ENCODE peak calls at places on chromosomes 16 and 17, in seven cellular contexts. U is stomach, E is mucosa of descending colon, I is fibroblast of villous mesenchyme, A is BE2C, D is WTC11, J is left ventricle myocardium inferior. P is an unnamed sample.
A peak's percentile ranks its signal among the peaks of the same experiment; 100 is the strongest.

GRCh38 chr16:47848481-47849109 is 307.2 kb downstream of the ABCC12 start:
- DNase-seq in U (no peak), E (no peak), J (no peak), D (no peak), I (no peak), A (no peak), P (no peak)

GRCh38 chr16:10578474-10579316 is 1.7 kb downstream of the EMP2 start:
- DNase-seq in E (peak; percentile 79), U (peak; percentile 39), D (no peak), A (no peak), I (no peak), J (peak; percentile 49), P (no peak)

GRCh38 chr17:20944014-20944905 is 98.6 kb downstream of the USP22 start:
- DNase-seq in U (peak; percentile 86), I (no peak), J (no peak), E (peak; percentile 76), A (no peak), D (peak; percentile 68), P (peak; percentile 49)

GRCh38 chr16:84881702-84882521 is 62.1 kb downstream of the CRISPLD2 start:
- DNase-seq in U (no peak), E (no peak), J (no peak), A (peak; percentile 34), D (no peak), I (peak; percentile 93), P (no peak)

GRCh38 chr16:11007714-11008240 is 63.4 kb downstream of the CLEC16A start:
- DNase-seq in U (no peak), J (no peak), D (no peak), E (no peak), A (no peak), I (no peak), P (no peak)

GRCh38 chr17:46916211-46916610 is 6.7 kb upstream of the GOSR2 start:
- DNase-seq in D (no peak), I (peak; percentile 43), U (no peak), E (no peak), A (no peak), J (no peak), P (no peak)

GRCh38 chr16:23640959-23641765 is at the start of the genes DCTN5 and PALB2:
- DNase-seq in A (peak; percentile 95), U (peak; percentile 94), J (peak; percentile 93), I (peak; percentile 94), E (peak; percentile 93), D (peak; percentile 91), P (peak; percentile 97)

GRCh38 chr17:34252138-34252889 is 2.8 kb upstream of the CCL2 start:
- DNase-seq in J (peak; percentile 98), U (peak; percentile 75), I (peak; percentile 87), A (peak; percentile 24), E (peak; percentile 78), D (peak; percentile 23), P (peak; percentile 57)

GRCh38 chr17:71494045-71494444 is 626.8 kb upstream of the SOX9 start:
- DNase-seq in J (no peak), I (no peak), A (no peak), D (no peak), E (no peak), U (no peak), P (no peak)

GRCh38 chr16:47644166-47644565 is 183.0 kb downstream of the PHKB start:
- DNase-seq in J (no peak), D (no peak), E (no peak), I (peak; percentile 68), A (no peak), U (peak; percentile 28), P (no peak)

GRCh38 chr17:56171186-56171959 is 18.1 kb downstream of the ANKFN1 start:
- DNase-seq in J (no peak), A (no peak), I (peak; percentile 13), E (no peak), D (no peak), U (no peak), P (no peak)

GRCh38 chr16:32116080-32116479 is 137.0 kb upstream of the TP53TG3D start:
- DNase-seq in A (peak; percentile 7), U (no peak), E (no peak), I (no peak), D (no peak), J (peak; percentile 7), P (no peak)

GRCh38 chr17:76199466-76199865 is 40.8 kb downstream of the RNF157 start:
- DNase-seq in D (no peak), U (no peak), E (no peak), J (no peak), I (no peak), A (no peak), P (no peak)

GRCh38 chr16:57253410-57253927 is 8.4 kb downstream of the ARL2BP start:
- DNase-seq in J (no peak), U (peak; percentile 13), I (no peak), A (no peak), E (no peak), D (no peak), P (no peak)

GRCh38 chr17:51052235-51052634 is 68.4 kb downstream of the SPAG9 start:
- DNase-seq in E (no peak), D (no peak), J (no peak), I (no peak), U (no peak), A (no peak), P (no peak)

GRCh38 chr17:48841395-48841831 is 10.6 kb downstream of the CALCOCO2 start:
- DNase-seq in I (peak; percentile 88), J (no peak), A (no peak), D (no peak), E (no peak), U (no peak), P (peak; percentile 86)

GRCh38 chr17:39175695-39176093 is 9.7 kb upstream of the ARL5C start:
- DNase-seq in A (no peak), U (no peak), J (no peak), E (no peak), I (no peak), D (no peak), P (no peak)

GRCh38 chr16:85254921-85255320 is 142.6 kb upstream of the CIBAR2 start:
- DNase-seq in I (no peak), J (no peak), A (no peak), D (no peak), U (no peak), E (no peak), P (no peak)

GRCh38 chr16:53968454-53968853 is 264.5 kb downstream of the FTO start:
- DNase-seq in I (no peak), D (no peak), J (no peak), A (no peak), E (no peak), U (no peak), P (no peak)

GRCh38 chr17:32927724-32928526 is at the start of gene TMEM98:
- DNase-seq in A (peak; percentile 12), E (peak; percentile 70), D (peak; percentile 43), J (peak; percentile 20), U (peak; percentile 43), I (no peak), P (no peak)

GRCh38 chr16:71504901-71505300 is 15.8 kb upstream of the ZNF19 start:
- DNase-seq in A (no peak), U (no peak), E (no peak), J (no peak), D (no peak), I (no peak), P (no peak)

GRCh38 chr16:71498031-71498430 is 8.9 kb upstream of the ZNF19 start:
- DNase-seq in D (no peak), A (no peak), J (no peak), E (no peak), I (no peak), U (no peak), P (no peak)

GRCh38 chr16:71500964-71501363 is 11.8 kb upstream of the ZNF19 start:
- DNase-seq in U (no peak), D (no peak), J (no peak), E (no peak), I (no peak), A (no peak), P (no peak)

GRCh38 chr16:71501562-71501961 is 12.4 kb upstream of the ZNF19 start:
- DNase-seq in A (no peak), D (no peak), E (no peak), J (no peak), U (no peak), I (no peak), P (peak; percentile 37)

DNA sequence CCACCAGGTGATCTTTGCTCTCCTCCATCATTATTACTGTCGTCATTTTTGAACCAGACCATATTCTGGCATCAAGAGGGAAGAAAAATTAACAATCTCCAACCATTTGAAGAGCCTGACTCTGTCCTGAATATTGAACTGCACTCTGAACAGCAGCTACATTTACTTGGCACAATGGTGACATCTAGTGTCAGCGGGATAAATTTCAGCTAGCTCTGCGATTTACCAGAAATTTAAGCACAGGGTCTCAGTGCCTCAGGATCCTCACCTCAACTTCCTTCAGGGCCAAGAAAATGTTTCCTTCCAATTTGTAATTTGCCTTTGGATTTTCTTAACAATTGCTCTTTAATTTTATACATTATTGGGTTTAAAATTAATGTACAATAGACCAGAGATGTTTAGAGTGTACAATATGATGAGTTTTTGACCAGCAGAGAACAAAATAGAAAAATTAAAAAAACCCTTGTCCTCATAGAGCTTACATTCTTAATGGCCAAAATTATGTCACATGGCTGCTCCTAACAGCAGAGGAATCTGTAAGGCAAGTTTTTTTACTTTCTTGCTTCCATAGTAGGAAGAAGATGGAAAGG is 10.7 kb upstream of the ZNF19 start:
- DNase-seq in U (no peak), E (no peak), I (peak; percentile 73), A (peak; percentile 44), D (peak; percentile 44), J (no peak), P (peak; percentile 80)
- TF ChIP-seq CTCF in U (peak; percentile 60), E (peak; percentile 35), I (peak; percentile 74), A (peak; percentile 75), D (peak; percentile 34), J (peak; percentile 75), P (peak; percentile 72)

DNA sequence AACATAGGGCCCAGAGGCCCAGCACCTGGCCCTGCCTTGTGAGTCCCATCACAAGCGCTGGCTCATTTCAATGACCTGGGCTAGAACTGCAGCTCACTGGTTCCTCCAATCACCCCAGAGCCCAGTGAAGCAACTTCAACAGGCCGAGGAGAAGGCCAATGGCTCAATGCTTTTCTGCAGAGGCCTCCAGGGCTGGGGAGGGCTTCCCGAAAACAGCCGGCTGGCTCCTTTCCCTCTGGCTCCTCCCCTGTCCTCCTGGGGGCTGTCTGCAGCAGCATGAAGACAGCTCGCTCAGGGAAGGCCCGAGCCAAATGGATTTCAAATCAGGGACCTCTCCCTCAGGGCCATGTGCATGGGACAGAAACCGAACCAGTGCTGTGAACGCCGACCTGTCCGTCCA is 121.6 kb downstream of the ZNF423 start:
- DNase-seq in A (no peak), D (no peak), E (no peak), U (no peak), I (no peak), J (peak; percentile 58), P (no peak)
- TF ChIP-seq CTCF in A (no peak), D (no peak), E (no peak), U (no peak), I (no peak), J (no peak), P (no peak)

DNA sequence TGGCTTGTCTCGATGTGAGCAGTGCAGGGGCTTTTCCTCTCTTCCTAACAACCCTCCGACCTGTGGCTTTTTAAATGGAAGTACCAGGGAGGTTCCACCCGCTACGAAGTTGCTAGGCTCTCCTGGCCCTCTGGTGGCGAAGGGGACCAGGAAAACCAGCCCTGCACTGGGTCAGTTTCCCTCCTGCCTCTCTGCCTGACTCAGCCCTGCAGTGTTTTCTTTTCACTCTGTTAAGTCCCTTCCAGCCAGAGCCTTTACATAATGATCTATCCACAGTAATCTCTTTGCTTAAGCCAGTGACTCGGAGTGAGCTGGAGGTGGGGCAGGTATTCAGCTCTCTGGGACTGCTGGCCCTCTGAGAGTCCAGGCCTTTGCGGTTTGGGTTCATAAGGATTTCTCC is 331.3 kb upstream of the EEF2KMT start:
- DNase-seq in U (no peak), E (peak; percentile 58), A (peak; percentile 21), J (no peak), I (no peak), D (peak; percentile 55), P (peak; percentile 8)
- TF ChIP-seq CTCF in U (no peak), E (no peak), A (peak; percentile 29), J (no peak), I (no peak), D (no peak), P (no peak)

GRCh38 chr16:361872-362701 is 8.3 kb downstream of the MRPL28 start:
- DNase-seq in J (peak; percentile 63), U (peak; percentile 84), A (peak; percentile 90), D (peak; percentile 83), E (peak; percentile 89), I (peak; percentile 71), P (peak; percentile 89)
- TF ChIP-seq CTCF in J (peak; percentile 84), U (peak; percentile 72), A (peak; percentile 90), D (peak; percentile 30), E (peak; percentile 78), I (peak; percentile 67), P (peak; percentile 94)

P was measured in GM12865.